ENCODE peak calls at places on chromosomes 13 and 19, in seven cellular contexts. I, A, F, C, B, S and K are unnamed samples.

GRCh38 chr13:40640845-40641458 is 25.5 kb downstream of the FOXO1 start:
- DNase-seq in I (no peak), A (no peak), F (no peak), C (peak), B (no peak), S (no peak), K (no peak)

GRCh38 chr19:19661141-19661674 is 2.3 kb downstream of the ATP13A1 start:
- DNase-seq in I (no peak), A (no peak), F (no peak), C (no peak), B (no peak), S (no peak), K (no peak)

GRCh38 chr13:84873951-84874350 is 925.3 kb downstream of the SLITRK6 start:
- DNase-seq in I (no peak), A (no peak), F (no peak), C (no peak), B (no peak), S (no peak), K (no peak)

GRCh38 chr13:106104281-106104901 is 431.1 kb downstream of the EFNB2 start:
- DNase-seq in I (peak), A (peak), F (no peak), C (peak), B (no peak), S (peak), K (peak)

GRCh38 chr19:46296722-46297431 is at the start of gene HIF3A:
- DNase-seq in I (peak), A (peak), F (peak), C (no peak), B (peak), S (no peak), K (peak)

GRCh38 chr13:59519776-59520175 is 644.0 kb downstream of the DIAPH3 start:
- DNase-seq in I (no peak), A (no peak), F (no peak), C (no peak), B (no peak), S (no peak), K (no peak)

GRCh38 chr13:37769078-37769477 is 100.5 kb downstream of the TRPC4 start:
- DNase-seq in I (no peak), A (peak), F (no peak), C (peak), B (no peak), S (no peak), K (peak)

GRCh38 chr19:55103190-55103589 is 14.2 kb downstream of the PPP1R12C start:
- DNase-seq in I (no peak), A (no peak), F (no peak), C (no peak), B (no peak), S (no peak), K (no peak)

GRCh38 chr19:32174386-32175113 is 170.9 kb upstream of the ZNF507 start:
- DNase-seq in I (no peak), A (no peak), F (no peak), C (no peak), B (no peak), S (no peak), K (no peak)

GRCh38 chr19:42301646-42302204 is at the start of gene PRR19:
- DNase-seq in I (no peak), A (no peak), F (no peak), C (peak), B (no peak), S (no peak), K (no peak)

GRCh38 chr13:87671824-87672603 is 843 bp downstream of the SLITRK5 start:
- DNase-seq in I (no peak), A (no peak), F (no peak), C (no peak), B (peak), S (no peak), K (no peak)

GRCh38 chr19:42246143-42246868 is 3.9 kb upstream of the GSK3A start:
- DNase-seq in I (peak), A (peak), F (peak), C (peak), B (peak), S (peak), K (peak)

GRCh38 chr19:11160119-11160768 is 4.7 kb upstream of the SPC24 start:
- DNase-seq in I (peak), A (peak), F (no peak), C (no peak), B (no peak), S (peak), K (no peak)

GRCh38 chr19:49085020-49085867 is at the start of gene SNRNP70:
- DNase-seq in I (peak), A (peak), F (peak), C (peak), B (peak), S (peak), K (peak)

GRCh38 chr19:53812335-53812734 is 11.8 kb downstream of the NLRP12 start:
- DNase-seq in I (no peak), A (no peak), F (no peak), C (no peak), B (no peak), S (no peak), K (no peak)